ENCODE peak calls at places on chromosomes 12 and 14, in four cellular contexts. L is neural progenitor cell, B is mammary epithelial cell, O is K562. R is an unnamed sample. For H3K4me1, the result is how much of the 10 kb centered on the place peaks cover.

GRCh38 chr12:93698307-93699092 is 21.3 kb downstream of the CRADD start:
- DNase-seq in L (no peak), B (no peak), O (no peak), R (peak)

GRCh38 chr14:102694530-102695171 is 82.6 kb upstream of the TRAF3 start:
- DNase-seq in L (peak), B (peak), O (peak), R (peak)

GRCh38 chr14:96095581-96096476 is 56.7 kb downstream of the C14orf132 start:
- DNase-seq in L (peak), B (peak), O (no peak), R (peak)

GRCh38 chr12:77493311-77493710 is 337.4 kb upstream of the NAV3 start:
- DNase-seq in L (no peak), B (no peak), O (no peak), R (peak)

GRCh38 chr14:86057018-86057667 is 527.2 kb downstream of the FLRT2 start:
- DNase-seq in L (peak), B (no peak), O (peak), R (peak)

GRCh38 chr14:101932668-101933067 is 31.7 kb upstream of the DYNC1H1 start:
- DNase-seq in L (no peak), B (no peak), O (no peak), R (peak)

GRCh38 chr12:112121780-112122565 is 3.4 kb upstream of the TRAFD1 start:
- DNase-seq in L (no peak), B (peak), O (no peak), R (peak)

GRCh38 chr12:72267974-72268373 is 4.2 kb upstream of the TRHDE start:
- DNase-seq in L (no peak), B (no peak), O (no peak), R (peak)

GRCh38 chr12:111685322-111685810 is 390 bp downstream of the BRAP start:
- DNase-seq in L (no peak), B (peak), O (no peak), R (no peak)

GRCh38 chr14:47678157-47678556 is 2.8 kb upstream of the MDGA2 start:
- DNase-seq in L (no peak), B (no peak), O (no peak), R (no peak)

GRCh38 chr14:50999726-51000125 is 55.4 kb upstream of the PYGL start:
- DNase-seq in L (no peak), B (peak), O (no peak), R (no peak)

GRCh38 chr12:126191037-126191891 is 1126.0 kb downstream of the AACS start:
- DNase-seq in L (peak), B (no peak), O (no peak), R (no peak)

GRCh38 chr12:103901518-103902173 is 28.6 kb upstream of the HSP90B1 start:
- DNase-seq in L (no peak), B (no peak), O (no peak), R (no peak)

GRCh38 chr12:131242741-131243496 is 289.2 kb downstream of the ADGRD1 start:
- DNase-seq in L (peak), B (no peak), O (peak), R (no peak)

GRCh38 chr14:97388408-97388807 is 591.2 kb downstream of the VRK1 start:
- DNase-seq in L (no peak), B (no peak), O (no peak), R (no peak)

GRCh38 chr14:54893151-54893760 is 9.4 kb downstream of the GCH1 start:
- DNase-seq in L (peak), B (peak), O (peak), R (peak)

GRCh38 chr12:52806821-52807543 is 6.9 kb downstream of the KRT4 start:
- DNase-seq in L (peak), B (no peak), O (no peak), R (no peak)

GRCh38 chr12:77118696-77119095 is 53.3 kb upstream of the E2F7 start:
- DNase-seq in L (no peak), B (no peak), O (no peak), R (no peak)

GRCh38 chr12:48814313-48815280 is 3.7 kb upstream of the CACNB3 start:
- DNase-seq in L (peak), B (peak), O (peak), R (peak)

GRCh38 chr14:92959189-92959531 is 36.2 kb downstream of the CHGA start:
- DNase-seq in L (no peak), B (no peak), O (no peak), R (no peak)

GRCh38 chr12:64946132-64946829 is 121.8 kb downstream of the TBC1D30 start:
- DNase-seq in L (no peak), B (no peak), O (no peak), R (no peak)

GRCh38 chr12:71415336-71416231 is 24.0 kb upstream of the LGR5 start:
- DNase-seq in L (peak), B (peak), O (peak), R (peak)

GRCh38 chr14:85333313-85333712 is 196.6 kb upstream of the FLRT2 start:
- DNase-seq in L (no peak), B (peak), O (no peak), R (peak)

GRCh38 chr12:84113666-84114065 is 798.9 kb downstream of the SLC6A15 start:
- DNase-seq in L (no peak), B (no peak), O (no peak), R (no peak)

GRCh38 chr12:130201037-130201436 is 38.8 kb downstream of the FZD10 start:
- DNase-seq in L (no peak), B (no peak), O (no peak), R (no peak)

GRCh38 chr14:93104961-93105360 is 10.8 kb downstream of the ITPK1 start:
- DNase-seq in L (no peak), B (no peak), O (no peak), R (no peak)

GRCh38 chr12:121443911-121444841 is 44.3 kb downstream of the RNF34 start:
- DNase-seq in L (no peak), B (no peak), O (no peak), R (no peak)

GRCh38 chr12:47079894-47080724 is at the start of gene AMIGO2:
- DNase-seq in L (peak), B (peak), O (peak), R (peak)

GRCh38 chr14:68506645-68507405 is 286.0 kb downstream of the ZFP36L1 start:
- DNase-seq in L (no peak), B (peak), O (no peak), R (no peak)

GRCh38 chr14:23186913-23187654 is 3.6 kb upstream of the SLC7A8 start:
- DNase-seq in L (peak), B (peak), O (peak), R (peak)

GRCh38 chr12:84594157-84594556 is 318.4 kb downstream of the SLC6A15 start:
- DNase-seq in L (no peak), B (no peak), O (no peak), R (no peak)

GRCh38 chr12:75611041-75611440 is 99.6 kb upstream of the KRR1 start:
- DNase-seq in L (no peak), B (no peak), O (no peak), R (no peak)

GRCh38 chr14:34539407-34540180 is at the start of gene EAPP:
- DNase-seq in L (peak), B (peak), O (peak), R (peak)

GRCh38 chr14:100728962-100729361 is 2.3 kb downstream of the DLK1 start:
- DNase-seq in L (no peak), B (no peak), O (no peak), R (no peak)

GRCh38 chr12:106246891-106247730 is 709 bp downstream of the CKAP4 start:
- DNase-seq in L (peak), B (peak), O (peak), R (peak)

GRCh38 chr14:65940056-65940735 is 527.7 kb downstream of the FUT8 start:
- DNase-seq in L (peak), B (no peak), O (peak), R (no peak)

GRCh38 chr12:131105736-131106356 is 152.1 kb downstream of the ADGRD1 start:
- DNase-seq in L (no peak), B (no peak), O (no peak), R (no peak)

GRCh38 chr12:127538325-127538724 is 728.6 kb upstream of the TMEM132C start:
- DNase-seq in L (peak), B (no peak), O (no peak), R (no peak)

GRCh38 chr12:80268924-80269749 is 169.8 kb downstream of the OTOGL start:
- DNase-seq in L (no peak), B (peak), O (no peak), R (peak)

GRCh38 chr12:14993537-14994266 is 20.9 kb downstream of the PDE6H start:
- DNase-seq in L (no peak), B (no peak), O (no peak), R (peak)

DNA sequence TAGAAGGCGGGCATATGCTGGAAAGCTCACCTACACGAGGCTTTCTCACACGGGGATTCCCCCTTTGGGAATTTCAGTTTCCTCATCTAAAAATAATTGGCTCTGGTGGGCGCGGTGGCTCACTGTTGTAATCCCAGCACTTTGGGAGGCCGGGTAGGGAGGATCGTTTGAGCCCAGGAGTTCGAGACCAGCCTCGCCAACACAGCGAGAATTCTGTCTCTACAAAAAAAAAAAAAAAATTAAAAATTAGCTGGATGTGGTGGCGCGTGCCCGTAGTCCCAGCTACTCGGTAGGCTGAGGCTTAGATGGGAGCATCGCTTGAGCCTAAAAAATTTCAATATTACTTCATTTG is 400 bp upstream of the NDUFA12 start:
- DNase-seq in L (no peak), B (no peak), O (no peak), R (no peak)
- H3K9ac ChIP-seq in L (no peak), B (no peak), O (peak), R (peak)

GRCh38 chr12:132353811-132354210 is 24.4 kb upstream of the GALNT9 start:
- DNase-seq in L (no peak), B (no peak), O (no peak), R (no peak)

GRCh38 chr12:132354982-132355680 is 25.7 kb upstream of the GALNT9 start:
- DNase-seq in L (no peak), B (no peak), O (no peak), R (no peak)

GRCh38 chr12:132352896-132353800 is 23.8 kb upstream of the GALNT9 start:
- DNase-seq in L (peak), B (no peak), O (no peak), R (no peak)

GRCh38 chr12:132355742-132356681 is 26.6 kb upstream of the GALNT9 start:
- DNase-seq in L (no peak), B (no peak), O (no peak), R (no peak)

DNA sequence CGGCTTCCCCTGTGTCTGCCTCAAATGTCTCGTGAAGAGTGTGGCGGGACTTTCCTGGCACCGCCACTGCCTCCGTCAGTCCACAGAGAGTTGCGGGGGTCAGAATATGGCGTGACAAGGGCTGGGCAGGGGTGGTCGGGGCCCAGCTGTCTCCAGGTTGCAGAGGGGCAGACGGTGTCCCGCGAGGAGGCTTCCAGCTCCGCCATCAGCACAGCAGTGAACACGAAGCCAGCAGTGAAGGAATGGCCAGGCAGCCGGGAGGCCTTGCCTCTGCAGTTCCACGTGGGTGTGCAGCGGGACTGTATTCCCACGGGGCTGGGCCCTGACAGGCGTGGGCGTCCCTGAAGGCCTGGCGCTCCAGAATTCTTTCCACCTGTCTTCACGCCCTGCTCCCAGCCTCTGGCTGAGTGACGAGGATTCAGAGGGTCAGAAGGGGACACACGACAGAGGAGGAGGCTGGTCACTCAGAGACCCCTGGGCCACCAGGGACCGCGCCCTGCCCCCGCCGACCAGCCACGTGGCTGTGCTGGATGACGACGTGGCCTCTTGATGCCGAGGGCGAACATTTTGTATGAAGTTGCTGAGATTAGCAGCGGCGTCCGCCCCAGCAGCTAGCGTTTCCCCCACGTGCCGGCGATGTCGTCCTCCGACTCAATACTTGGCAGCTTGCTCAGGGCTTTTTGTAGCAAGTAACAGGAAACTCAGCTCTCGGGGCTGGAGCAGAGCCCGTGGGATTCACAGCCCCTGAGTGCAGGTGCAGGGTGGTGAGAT is 25.0 kb upstream of the GALNT9 start:
- DNase-seq in L (no peak), B (no peak), O (no peak), R (no peak)
- H3K4me1 ChIP-seq in L (under half), B (under half), O (under half), R (under half)

GRCh38 chr12:96786808-96787207 is 120.2 kb upstream of the NEDD1 start:
- DNase-seq in L (no peak), B (no peak), O (no peak), R (no peak)
- H3K9ac ChIP-seq in L (no peak), B (no peak), O (no peak), R (no peak)

GRCh38 chr12:5498806-5499205 is 66.9 kb downstream of the NTF3 start:
- DNase-seq in L (no peak), B (no peak), O (no peak), R (no peak)

GRCh38 chr12:5500326-5500659 is 68.4 kb downstream of the NTF3 start:
- DNase-seq in L (no peak), B (no peak), O (no peak), R (no peak)

GRCh38 chr12:5497329-5498058 is 65.6 kb downstream of the NTF3 start:
- DNase-seq in L (no peak), B (no peak), O (no peak), R (peak)

GRCh38 chr12:5498081-5498480 is 66.2 kb downstream of the NTF3 start:
- DNase-seq in L (no peak), B (no peak), O (no peak), R (no peak)

DNA sequence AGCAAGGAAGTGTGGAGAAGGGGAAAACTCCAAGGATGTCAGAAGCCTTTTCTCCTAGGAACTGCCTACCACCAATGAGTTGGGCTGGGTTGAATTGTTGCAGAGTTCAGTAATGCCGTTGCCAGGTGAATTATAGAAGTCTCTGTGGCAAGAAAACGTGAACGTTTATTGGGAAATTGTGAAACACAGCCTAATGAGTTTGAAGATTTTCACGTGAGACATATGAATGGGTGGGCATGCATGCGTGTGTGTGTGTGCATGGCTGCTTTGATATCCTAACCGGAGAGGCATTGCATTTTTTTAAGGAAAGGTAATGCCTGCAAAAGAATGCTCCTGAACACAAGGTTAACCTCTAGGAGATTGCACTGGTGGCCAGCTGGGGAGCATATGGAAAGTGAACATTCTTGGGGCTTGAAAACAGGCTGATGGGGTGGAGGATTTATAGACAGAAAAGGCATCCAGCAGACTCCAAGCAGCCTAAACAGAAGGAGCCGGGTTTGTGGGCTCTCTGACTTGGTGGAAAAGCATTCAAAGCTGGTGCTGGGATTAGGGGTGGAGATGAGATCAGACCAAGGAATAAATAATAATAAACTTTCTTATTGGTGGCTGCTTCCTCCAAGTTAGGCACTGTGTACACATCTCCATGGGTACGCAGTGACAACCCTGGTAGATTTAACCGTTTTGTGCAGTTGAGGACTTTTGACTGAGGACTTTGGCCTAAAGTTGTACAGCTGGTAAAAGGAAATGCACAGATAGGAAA is 67.8 kb downstream of the NTF3 start:
- DNase-seq in L (no peak), B (no peak), O (no peak), R (peak)
- H3K4me1 ChIP-seq in L (under half), B (under half), O (under half), R (under half)